ENCODE peak calls at places on chromosome 6, in nine cellular contexts. P is SW480; C is stimulated activated CD4-positive, alpha-beta T cell treated with anti-CD3 and anti-CD28 coated beads, Interleukin-4, amount 100 ng/mL, for 1 hour; V is C1 segment of cervical spinal cord; R is Right ventricle myocardium inferior; J is activated gamma-delta T cell treated with anti-CD3 and anti-CD28 coated beads, Interleukin-2, amount 50 U/mL, for 16 hours; D is NCI-H1930; L is effector CD4-positive, alpha-beta T cell; T is activated T-cell treated with anti-CD3 and anti-CD28 coated beads, Interleukin-2, amount 50 U/mL, for 72 hours. K is an unnamed sample.

GRCh38 chr6:14875678-14876063 is 370.2 kb upstream of the JARID2 start:
- DNase-seq in J (no peak), V (no peak), T (peak; percentile 65), L (no peak), D (no peak), R (no peak), C (no peak), P (no peak), K (no peak)

GRCh38 chr6:5401845-5402738 is 140.8 kb downstream of the FARS2 start:
- DNase-seq in C (no peak), D (no peak), R (no peak), T (no peak), L (no peak), V (no peak), P (peak; percentile 42), J (no peak), K (no peak)

GRCh38 chr6:17583811-17584210 is 16.3 kb upstream of the FAM8A1 start:
- DNase-seq in V (no peak), R (no peak), T (no peak), L (no peak), P (no peak), D (no peak), C (no peak), J (no peak), K (no peak)

GRCh38 chr6:40011844-40012243 is 77.6 kb upstream of the MOCS1 start:
- DNase-seq in J (no peak), P (no peak), T (no peak), L (no peak), C (no peak), V (no peak), R (no peak), D (no peak), K (no peak)

GRCh38 chr6:39982720-39983119 is 48.5 kb upstream of the MOCS1 start:
- DNase-seq in T (no peak), L (no peak), R (no peak), D (no peak), P (no peak), C (no peak), V (no peak), J (no peak), K (no peak)

GRCh38 chr6:113847435-113847834 is 9.7 kb upstream of the MARCKS start:
- DNase-seq in D (no peak), J (no peak), P (no peak), R (no peak), V (no peak), C (no peak), L (no peak), T (no peak), K (no peak)

GRCh38 chr6:10481101-10481500 is 40.0 kb upstream of the GCNT2 start:
- DNase-seq in J (no peak), T (no peak), P (no peak), L (no peak), C (no peak), D (no peak), R (no peak), V (no peak), K (no peak)

GRCh38 chr6:129801909-129802308 is 59.2 kb downstream of the TMEM244 start:
- DNase-seq in L (no peak), T (no peak), R (no peak), D (no peak), J (no peak), P (no peak), V (no peak), C (no peak), K (no peak)

GRCh38 chr6:23282243-23283021 is 713.1 kb downstream of the HDGFL1 start:
- DNase-seq in J (no peak), D (no peak), V (no peak), C (no peak), L (no peak), R (no peak), P (no peak), T (no peak), K (no peak)

GRCh38 chr6:106537662-106538061 is 91.6 kb downstream of the RTN4IP1 start:
- DNase-seq in T (no peak), D (no peak), J (no peak), L (no peak), R (no peak), C (no peak), V (no peak), P (no peak), K (no peak)

GRCh38 chr6:129510930-129511329 is 199.0 kb downstream of the ARHGAP18 start:
- DNase-seq in D (no peak), V (no peak), L (no peak), T (no peak), R (no peak), P (no peak), C (no peak), J (no peak), K (no peak)

GRCh38 chr6:109340811-109341210 is 41.5 kb downstream of the CD164 start:
- DNase-seq in C (no peak), L (no peak), R (no peak), V (no peak), T (no peak), P (no peak), D (no peak), J (no peak), K (no peak)

GRCh38 chr6:81751388-81752083 is 945 bp downstream of the TENT5A start:
- DNase-seq in C (peak; percentile 47), P (peak; percentile 18), T (peak; percentile 41), L (peak; percentile 2), V (peak; percentile 56), D (no peak), J (no peak), R (peak; percentile 90), K (peak; percentile 70)

GRCh38 chr6:13183446-13184088 is 144.8 kb downstream of the TBC1D7 start:
- DNase-seq in D (no peak), L (no peak), R (no peak), T (no peak), V (no peak), P (peak; percentile 42), C (no peak), J (no peak), K (no peak)

GRCh38 chr6:131519670-131520436 is 53.2 kb upstream of the ARG1 start:
- DNase-seq in C (peak; percentile 16), T (peak; percentile 45), D (no peak), V (no peak), P (peak; percentile 18), J (no peak), L (peak; percentile 16), R (no peak), K (peak; percentile 68)

GRCh38 chr6:16405349-16405865 is 167.0 kb downstream of the GMPR start:
- DNase-seq in T (no peak), C (no peak), L (no peak), V (no peak), R (no peak), P (no peak), J (no peak), D (no peak), K (no peak)

GRCh38 chr6:163443985-163444553 is 29.6 kb downstream of the QKI start:
- DNase-seq in C (no peak), L (no peak), R (no peak), V (no peak), P (no peak), D (no peak), J (no peak), T (no peak), K (no peak)

GRCh38 chr6:18307006-18307405 is 42.7 kb upstream of the DEK start:
- DNase-seq in C (no peak), P (peak; percentile 9), L (no peak), V (no peak), R (no peak), T (no peak), D (no peak), J (no peak), K (no peak)

GRCh38 chr6:22457986-22458385 is 111.4 kb upstream of the HDGFL1 start:
- DNase-seq in T (no peak), V (no peak), D (no peak), J (no peak), R (no peak), C (no peak), L (no peak), P (no peak), K (no peak)

GRCh38 chr6:30744054-30744805 is at the start of gene IER3:
- DNase-seq in D (peak; percentile 50), P (peak; percentile 94), J (peak; percentile 73), V (peak; percentile 76), C (peak; percentile 88), L (peak; percentile 54), R (peak; percentile 91), T (peak; percentile 88), K (peak; percentile 66)

GRCh38 chr6:56739836-56740815 is 97.4 kb upstream of the DST start:
- DNase-seq in C (no peak), P (no peak), R (no peak), L (no peak), D (no peak), T (no peak), V (no peak), J (no peak), K (no peak)

GRCh38 chr6:65671922-65672321 is 35.1 kb downstream of the EYS start:
- DNase-seq in L (no peak), T (no peak), J (no peak), C (no peak), R (no peak), P (no peak), D (no peak), V (no peak), K (no peak)

GRCh38 chr6:112038268-112038667 is 15.6 kb upstream of the CCN6 start:
- DNase-seq in L (no peak), D (no peak), T (no peak), J (no peak), V (no peak), C (no peak), R (no peak), P (no peak), K (no peak)

GRCh38 chr6:63245908-63246307 is 34.6 kb downstream of the FKBP1C start:
- DNase-seq in D (no peak), J (no peak), T (no peak), P (no peak), R (no peak), C (no peak), V (no peak), L (no peak), K (no peak)

GRCh38 chr6:75096986-75097385 is 108.9 kb downstream of the COL12A1 start:
- DNase-seq in R (no peak), L (no peak), D (no peak), J (no peak), V (no peak), P (no peak), C (no peak), T (no peak), K (no peak)

GRCh38 chr6:56483929-56484328 is 158.8 kb downstream of the DST start:
- DNase-seq in V (no peak), T (no peak), L (no peak), C (no peak), J (no peak), P (no peak), D (no peak), R (no peak), K (no peak)

GRCh38 chr6:8642854-8643253 is 207.5 kb upstream of the SLC35B3 start:
- DNase-seq in V (no peak), J (no peak), C (no peak), L (no peak), R (no peak), D (no peak), T (no peak), P (no peak), K (no peak)

GRCh38 chr6:156391977-156392376 is 385.2 kb upstream of the ARID1B start:
- DNase-seq in R (no peak), J (no peak), P (no peak), D (no peak), L (no peak), C (no peak), T (no peak), V (no peak), K (no peak)

GRCh38 chr6:137811121-137811911 is 55.7 kb upstream of the TNFAIP3 start:
- DNase-seq in D (no peak), R (peak; percentile 83), J (peak; percentile 67), L (peak; percentile 79), C (peak; percentile 74), P (peak; percentile 54), V (peak; percentile 4), T (peak; percentile 81), K (peak; percentile 93)

GRCh38 chr6:5984150-5985089 is 22.3 kb downstream of the NRN1 start:
- DNase-seq in L (no peak), C (no peak), V (no peak), P (no peak), D (no peak), J (no peak), R (no peak), T (no peak), K (no peak)

GRCh38 chr6:6581014-6581413 is 7.5 kb upstream of the LY86 start:
- DNase-seq in D (no peak), J (no peak), T (no peak), P (no peak), C (no peak), V (no peak), L (no peak), R (no peak), K (no peak)

K was measured in Peyer's patch.